ENCODE peak calls at places on chromosome X, in eight cellular contexts. O is RWPE2; Q is spleen; G is heart left ventricle; D is tibial nerve; H is CD4-positive, CD25-positive, alpha-beta regulatory T cell; B is brain microvascular endothelial cell; V is psoas muscle. P is an unnamed sample.

GRCh38 chrX:124555036-124555595 is 208.8 kb downstream of the SH2D1A start:
- DNase-seq in O (peak; percentile 29), Q (no peak), G (no peak), D (no peak), H (no peak), B (peak; percentile 24), V (no peak), P (no peak)

GRCh38 chrX:123348468-123348867 is 164.4 kb downstream of the GRIA3 start:
- DNase-seq in O (no peak), Q (no peak), G (no peak), D (no peak), H (no peak), B (no peak), V (no peak), P (no peak)

GRCh38 chrX:124764354-124764753 is 418.0 kb downstream of the SH2D1A start:
- DNase-seq in O (no peak), Q (no peak), G (no peak), D (no peak), H (no peak), B (no peak), V (no peak), P (no peak)

GRCh38 chrX:18983711-18984380 is at the start of gene PHKA2:
- DNase-seq in O (no peak), Q (no peak), G (peak; percentile 61), D (peak; percentile 15), H (peak; percentile 47), B (peak; percentile 24), V (peak; percentile 77), P (peak; percentile 90)

GRCh38 chrX:155888139-155888538 is 7.0 kb downstream of the VAMP7 start:
- DNase-seq in O (no peak), Q (no peak), G (no peak), D (no peak), H (no peak), B (peak; percentile 42), V (no peak), P (no peak)

GRCh38 chrX:51955200-51955599 is 61.8 kb downstream of the MAGED1 start:
- DNase-seq in O (no peak), Q (no peak), G (no peak), D (no peak), H (no peak), B (no peak), V (no peak), P (no peak)

GRCh38 chrX:71998836-71999509 is 88.3 kb downstream of the NHSL2 start:
- DNase-seq in O (no peak), Q (no peak), G (no peak), D (no peak), H (peak; percentile 38), B (no peak), V (no peak), P (no peak)

GRCh38 chrX:29231800-29232199 is 644.6 kb downstream of the IL1RAPL1 start:
- DNase-seq in O (no peak), Q (no peak), G (no peak), D (no peak), H (no peak), B (no peak), V (no peak), P (no peak)

GRCh38 chrX:133412246-133412645 is 3.0 kb downstream of the GPC4 start:
- DNase-seq in O (no peak), Q (no peak), G (no peak), D (no peak), H (no peak), B (peak; percentile 29), V (no peak), P (no peak)

GRCh38 chrX:134580947-134581346 is 77.3 kb downstream of the PLAC1 start:
- DNase-seq in O (no peak), Q (no peak), G (no peak), D (no peak), H (no peak), B (no peak), V (no peak), P (no peak)

DNA sequence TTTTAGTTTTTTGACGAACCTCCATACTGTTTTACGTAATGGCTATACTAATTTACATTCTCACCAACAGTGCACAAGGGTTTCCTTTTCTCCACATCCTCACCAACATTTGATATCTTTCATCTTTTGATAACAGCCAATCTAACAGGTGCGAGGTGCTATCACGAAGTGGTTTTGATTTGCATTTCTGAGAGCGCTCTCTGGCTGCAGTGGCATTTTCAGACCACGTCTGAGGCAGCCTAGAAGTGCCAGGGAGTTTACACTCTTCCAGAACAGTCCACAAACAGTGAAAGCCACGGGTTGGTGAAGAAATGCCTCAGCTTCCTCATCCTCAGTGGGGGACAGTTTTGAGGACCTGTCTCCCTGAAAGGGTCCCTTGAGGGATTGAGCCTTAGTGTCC is 471.0 kb downstream of the BCOR start:
- DNase-seq in O (no peak), Q (no peak), G (no peak), D (no peak), H (peak; percentile 20), B (no peak), V (no peak), P (no peak)
- H3K27ac ChIP-seq in O (no peak overlapping the region), Q (no peak overlapping the region), G (no peak overlapping the region), D (no peak overlapping the region), H (no peak overlapping the region), B (no peak overlapping the region), V (no peak overlapping the region), P (no peak overlapping the region)

GRCh38 chrX:1336331-1337143 is at the start of gene IL3RA:
- DNase-seq in O (no peak), Q (peak; percentile 84), G (peak; percentile 62), D (no peak), H (peak; percentile 38), B (peak; percentile 8), V (peak; percentile 32), P (peak; percentile 65)

DNA sequence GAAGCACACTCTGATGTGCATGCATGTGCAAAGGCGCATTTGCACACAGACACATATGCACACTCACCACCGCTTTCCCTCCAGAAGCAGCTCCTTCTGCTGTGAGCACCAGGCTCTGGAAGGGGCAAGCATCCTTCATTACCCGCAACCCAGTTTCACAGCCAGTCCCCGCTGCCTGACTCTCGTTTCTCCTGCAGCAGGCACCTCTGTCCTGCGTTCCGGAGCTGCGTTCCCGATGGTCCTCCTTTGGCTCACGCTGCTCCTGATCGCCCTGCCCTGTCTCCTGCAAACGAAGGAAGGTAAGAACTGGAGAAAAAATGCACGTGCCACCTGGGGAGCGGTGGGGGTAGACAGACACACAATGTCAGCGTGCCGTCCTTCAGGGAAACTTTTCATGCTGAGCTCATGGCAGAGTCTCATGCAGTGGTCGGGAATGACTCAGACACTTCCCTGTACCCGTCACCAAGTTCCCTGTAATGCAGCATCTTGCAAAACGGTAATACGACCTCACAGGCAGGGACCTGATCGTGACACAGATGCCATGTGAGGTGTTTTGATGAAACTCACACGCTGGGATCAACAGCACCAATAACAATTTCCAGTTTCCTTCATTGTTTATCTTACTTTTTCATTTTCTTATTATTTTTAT is 5.1 kb downstream of the IL3RA start:
- DNase-seq in O (no peak), Q (no peak), G (no peak), D (no peak), H (no peak), B (no peak), V (no peak), P (peak; percentile 30)
- H3K27ac ChIP-seq in O (no peak overlapping the region), Q (no peak overlapping the region), G (no peak overlapping the region), D (no peak overlapping the region), H (no peak overlapping the region), B (no peak overlapping the region), V (no peak overlapping the region), P (no peak overlapping the region)

DNA sequence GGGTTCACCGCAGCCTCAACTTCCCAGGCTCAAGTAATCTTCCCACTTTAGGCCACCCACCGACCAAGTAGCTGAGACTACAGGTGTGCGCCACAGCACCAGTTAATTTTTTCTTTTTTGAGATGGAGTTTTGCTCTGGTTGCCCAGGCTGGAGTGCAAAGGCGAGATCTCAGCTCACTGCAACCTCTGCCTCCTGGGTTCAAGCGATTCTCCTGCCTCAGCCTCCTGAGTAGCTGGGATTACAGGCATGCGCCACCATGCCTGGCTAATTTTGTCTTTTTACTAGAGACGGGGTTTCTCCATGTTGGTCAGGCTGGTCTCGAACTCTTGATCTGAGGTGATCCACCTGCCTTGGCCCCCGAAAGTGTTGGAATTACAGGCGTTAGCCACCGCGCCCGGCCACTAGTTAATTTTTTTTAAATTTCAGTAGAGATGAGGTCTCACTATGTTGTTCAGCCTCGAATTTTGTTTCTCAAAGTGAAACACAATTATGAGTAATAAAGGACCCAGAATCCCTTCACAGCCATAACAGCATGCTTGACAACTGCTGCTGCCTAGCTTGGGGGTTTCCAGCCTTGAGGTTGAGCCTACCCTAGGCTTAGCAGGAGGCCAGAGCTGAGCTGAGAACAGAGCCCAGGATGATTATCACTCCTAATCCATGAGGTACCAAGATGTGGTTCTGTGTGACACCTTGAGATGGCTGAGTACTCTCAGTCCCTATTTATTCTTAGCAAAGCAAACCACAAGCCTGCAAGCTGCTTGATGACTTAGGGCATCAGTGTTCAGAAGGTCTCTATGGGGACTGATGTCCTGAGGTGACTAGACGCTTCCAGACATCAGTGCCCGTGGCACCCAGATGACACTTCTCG is 41.6 kb upstream of the NKRF start:
- DNase-seq in O (no peak), Q (no peak), G (no peak), D (no peak), H (peak; percentile 78), B (no peak), V (no peak), P (no peak)
- H3K27ac ChIP-seq in O (no peak overlapping the region), Q (peak overlapping the region; percentile 29), G (no peak overlapping the region), D (no peak overlapping the region), H (peak overlapping the region; percentile 79), B (no peak overlapping the region), V (no peak overlapping the region), P (no peak overlapping the region)

GRCh38 chrX:73916931-73917657 is 354.1 kb downstream of the CHIC1 start:
- DNase-seq in O (no peak), Q (no peak), G (no peak), D (no peak), H (no peak), B (peak; percentile 86), V (no peak), P (no peak)

GRCh38 chrX:73913580-73913979 is 350.6 kb downstream of the CHIC1 start:
- DNase-seq in O (no peak), Q (no peak), G (no peak), D (no peak), H (no peak), B (peak; percentile 45), V (no peak), P (no peak)

GRCh38 chrX:73916489-73916888 is 353.5 kb downstream of the CHIC1 start:
- DNase-seq in O (no peak), Q (no peak), G (no peak), D (no peak), H (no peak), B (no peak), V (no peak), P (no peak)
- H3K27ac ChIP-seq in O (peak overlapping the region; percentile 96), Q (no peak overlapping the region), G (no peak overlapping the region), D (no peak overlapping the region), H (no peak overlapping the region), B (peak overlapping the region; percentile 97), V (no peak overlapping the region), P (no peak overlapping the region)

GRCh38 chrX:30610050-30610449 is 32.5 kb upstream of the TASL start:
- DNase-seq in O (no peak), Q (no peak), G (no peak), D (no peak), H (no peak), B (no peak), V (no peak), P (no peak)

GRCh38 chrX:30612250-30612655 is 34.7 kb upstream of the TASL start:
- DNase-seq in O (no peak), Q (no peak), G (no peak), D (no peak), H (no peak), B (no peak), V (no peak), P (no peak)

DNA sequence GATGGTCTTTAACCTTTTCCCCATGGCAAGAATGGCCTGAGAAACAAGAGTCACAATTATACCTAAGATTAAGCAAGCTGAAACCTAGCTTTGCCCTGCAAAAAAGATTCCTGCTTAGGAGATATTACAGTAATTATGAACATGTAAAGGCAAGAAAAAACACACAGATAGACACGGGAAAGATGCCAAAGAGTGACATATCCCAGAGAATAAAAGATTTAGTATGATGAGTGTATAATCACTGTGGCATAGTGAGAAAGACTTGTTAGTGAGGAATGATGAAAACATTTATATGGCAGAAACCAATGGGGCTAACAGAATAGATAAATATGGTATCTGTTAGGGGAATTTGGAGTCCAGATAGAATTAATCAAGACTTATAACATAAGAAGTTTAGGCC is 29.6 kb upstream of the TASL start:
- DNase-seq in O (no peak), Q (no peak), G (no peak), D (no peak), H (no peak), B (no peak), V (no peak), P (no peak)
- H3K27ac ChIP-seq in O (no peak overlapping the region), Q (no peak overlapping the region), G (no peak overlapping the region), D (no peak overlapping the region), H (no peak overlapping the region), B (no peak overlapping the region), V (no peak overlapping the region), P (no peak overlapping the region)